ENCODE peak calls at places on chromosomes 13 and 19, in eight cellular contexts. O, I, D, C, Y, M, L and B are unnamed samples.

GRCh38 chr19:19643158-19644053 is at the start of gene GMIP:
- DNase-seq in O (no peak), I (no peak), D (no peak), C (no peak), Y (peak), M (peak), L (peak), B (no peak)

GRCh38 chr13:74288361-74288911 is 154.2 kb upstream of the KLF12 start:
- DNase-seq in O (no peak), I (no peak), D (no peak), C (no peak), Y (peak), M (no peak), L (no peak), B (no peak)

GRCh38 chr19:17681505-17682125 is 6.5 kb downstream of the UNC13A start:
- DNase-seq in O (peak), I (peak), D (no peak), C (no peak), Y (peak), M (peak), L (no peak), B (peak)

GRCh38 chr19:30631035-30631375 is 258.8 kb downstream of the ZNF536 start:
- DNase-seq in O (no peak), I (no peak), D (no peak), C (no peak), Y (no peak), M (no peak), L (no peak), B (no peak)

GRCh38 chr19:3623716-3624115 is 2.9 kb downstream of the CACTIN start:
- DNase-seq in O (no peak), I (no peak), D (no peak), C (no peak), Y (no peak), M (no peak), L (no peak), B (no peak)

GRCh38 chr13:37326319-37326718 is 220.9 kb upstream of the CSNK1A1L start:
- DNase-seq in O (no peak), I (no peak), D (no peak), C (no peak), Y (no peak), M (peak), L (no peak), B (no peak)

GRCh38 chr13:59867867-59868266 is 295.9 kb downstream of the DIAPH3 start:
- DNase-seq in O (no peak), I (no peak), D (no peak), C (no peak), Y (no peak), M (no peak), L (no peak), B (no peak)

GRCh38 chr19:33497778-33498175 is 23.8 kb downstream of the PEPD start:
- DNase-seq in O (no peak), I (no peak), D (no peak), C (no peak), Y (no peak), M (no peak), L (no peak), B (no peak)

GRCh38 chr13:41811588-41812021 is 149.3 kb downstream of the VWA8 start:
- DNase-seq in O (no peak), I (no peak), D (no peak), C (no peak), Y (no peak), M (no peak), L (no peak), B (no peak)

GRCh38 chr13:50891206-50891605 is 18.4 kb upstream of the RNASEH2B start:
- DNase-seq in O (no peak), I (no peak), D (no peak), C (no peak), Y (no peak), M (no peak), L (no peak), B (no peak)

GRCh38 chr13:27857271-27857670 is 62.5 kb upstream of the PDX1 start:
- DNase-seq in O (no peak), I (no peak), D (no peak), C (no peak), Y (no peak), M (no peak), L (no peak), B (no peak)

GRCh38 chr19:3618811-3619630 is 7.6 kb downstream of the CACTIN start:
- DNase-seq in O (no peak), I (no peak), D (no peak), C (no peak), Y (no peak), M (no peak), L (no peak), B (no peak)

GRCh38 chr13:27101847-27102246 is 69.8 kb downstream of the USP12 start:
- DNase-seq in O (no peak), I (no peak), D (no peak), C (no peak), Y (no peak), M (no peak), L (no peak), B (no peak)

GRCh38 chr19:54172764-54173699 is at the start of gene TMC4:
- DNase-seq in O (no peak), I (no peak), D (no peak), C (no peak), Y (no peak), M (peak), L (no peak), B (no peak)

GRCh38 chr19:38718747-38719543 is 25.3 kb downstream of the CAPN12 start:
- DNase-seq in O (no peak), I (no peak), D (no peak), C (no peak), Y (no peak), M (peak), L (no peak), B (peak)

GRCh38 chr13:32476021-32476731 is 48.2 kb upstream of the N4BP2L1 start:
- DNase-seq in O (no peak), I (no peak), D (no peak), C (no peak), Y (no peak), M (no peak), L (no peak), B (peak)

GRCh38 chr13:49044849-49045248 is 69.1 kb downstream of the FNDC3A start:
- DNase-seq in O (no peak), I (no peak), D (no peak), C (no peak), Y (no peak), M (no peak), L (no peak), B (no peak)

GRCh38 chr13:44732503-44733098 is 156.5 kb upstream of the TSC22D1 start:
- DNase-seq in O (no peak), I (no peak), D (no peak), C (no peak), Y (no peak), M (no peak), L (no peak), B (no peak)

GRCh38 chr13:34201050-34201913 is 383.3 kb downstream of the RFC3 start:
- DNase-seq in O (peak), I (no peak), D (no peak), C (no peak), Y (no peak), M (peak), L (no peak), B (no peak)

GRCh38 chr19:19782783-19783182 is 38.8 kb downstream of the ZNF506 start:
- DNase-seq in O (no peak), I (no peak), D (no peak), C (no peak), Y (no peak), M (no peak), L (no peak), B (no peak)

GRCh38 chr13:50485979-50486935 is 357.2 kb downstream of the DLEU7 start:
- DNase-seq in O (no peak), I (peak), D (no peak), C (no peak), Y (no peak), M (peak), L (no peak), B (no peak)

GRCh38 chr13:24115671-24116070 is 44.8 kb upstream of the SPATA13 start:
- DNase-seq in O (no peak), I (no peak), D (no peak), C (no peak), Y (no peak), M (no peak), L (no peak), B (no peak)

DNA sequence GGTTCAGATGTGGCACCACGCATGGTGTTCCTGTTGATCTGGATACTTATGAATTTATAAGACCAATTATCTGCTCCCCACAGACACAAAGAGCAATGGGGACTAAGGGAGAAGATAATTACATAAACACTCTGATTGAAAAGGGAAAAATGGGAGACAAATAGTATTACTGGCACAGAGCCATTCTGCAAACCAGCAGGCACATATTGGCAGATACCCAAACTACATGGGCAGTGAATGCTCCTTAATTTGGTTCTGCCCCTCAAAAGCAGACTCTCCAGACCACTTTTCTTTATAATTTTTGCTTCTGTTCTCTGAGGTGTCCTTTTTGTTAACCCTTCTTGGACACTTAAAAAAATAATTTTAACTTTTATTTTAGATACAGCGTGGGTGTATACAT is 1674.2 kb downstream of the PCDH9 start:
- DNase-seq in O (no peak), I (no peak), D (no peak), C (no peak), Y (no peak), M (no peak), L (no peak), B (no peak)
- H3K4me3 ChIP-seq in O (no peak), I (no peak), D (no peak), C (no peak), Y (no peak), M (no peak), L (no peak), B (no peak)

GRCh38 chr19:45952691-45953505 is 20.8 kb downstream of the NOVA2 start:
- DNase-seq in O (peak), I (peak), D (peak), C (no peak), Y (peak), M (peak), L (no peak), B (no peak)
- H3K4me3 ChIP-seq in O (peak), I (peak), D (peak), C (no peak), Y (peak), M (peak), L (no peak), B (peak)

GRCh38 chr13:99971576-99972189 is at the start of gene ZIC5:
- DNase-seq in O (no peak), I (no peak), D (no peak), C (no peak), Y (no peak), M (no peak), L (no peak), B (no peak)

GRCh38 chr13:99969368-99969933 is 2.1 kb downstream of the ZIC5 start:
- DNase-seq in O (no peak), I (no peak), D (no peak), C (no peak), Y (no peak), M (no peak), L (no peak), B (no peak)

GRCh38 chr13:99969934-99970760 is 1.4 kb downstream of the ZIC5 start:
- DNase-seq in O (no peak), I (no peak), D (no peak), C (no peak), Y (no peak), M (no peak), L (no peak), B (no peak)

GRCh38 chr13:99972190-99972731 is 694 bp upstream of the ZIC5 start:
- DNase-seq in O (no peak), I (no peak), D (no peak), C (no peak), Y (no peak), M (no peak), L (no peak), B (no peak)

GRCh38 chr13:99970761-99971575 is 599 bp downstream of the ZIC5 start:
- DNase-seq in O (no peak), I (no peak), D (no peak), C (no peak), Y (no peak), M (no peak), L (no peak), B (no peak)
- H3K4me3 ChIP-seq in O (no peak), I (no peak), D (peak), C (no peak), Y (no peak), M (no peak), L (no peak), B (no peak)

DNA sequence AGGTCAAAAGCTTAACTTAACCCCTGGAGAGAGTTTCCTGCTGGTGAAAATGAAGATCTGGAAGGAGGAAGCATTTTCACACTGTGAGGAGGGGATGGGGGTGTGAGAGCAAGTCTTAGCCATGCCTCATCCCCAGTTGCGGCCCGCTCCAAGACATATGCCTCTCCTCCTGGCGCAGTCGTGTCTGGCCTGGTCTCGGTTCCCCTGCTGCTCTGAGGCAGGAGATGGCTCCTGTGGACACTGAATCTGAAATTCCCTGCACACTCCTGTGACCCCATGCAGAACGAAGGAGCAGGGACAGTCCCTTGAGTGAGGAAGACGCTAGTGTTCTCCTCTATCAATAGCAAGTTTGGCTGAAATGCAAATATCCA is 350 bp upstream of the ZNF69 start:
- DNase-seq in O (no peak), I (no peak), D (no peak), C (no peak), Y (no peak), M (peak), L (no peak), B (no peak)
- H3K4me3 ChIP-seq in O (peak), I (no peak), D (no peak), C (no peak), Y (peak), M (peak), L (peak), B (peak)

GRCh38 chr13:109869312-109870237 is 83.2 kb upstream of the IRS2 start:
- DNase-seq in O (peak), I (peak), D (no peak), C (peak), Y (peak), M (peak), L (no peak), B (no peak)
- H3K4me3 ChIP-seq in O (peak), I (no peak), D (no peak), C (peak), Y (no peak), M (peak), L (peak), B (peak)

GRCh38 chr13:22200469-22200868 is 529.6 kb downstream of the FGF9 start:
- DNase-seq in O (no peak), I (no peak), D (no peak), C (no peak), Y (no peak), M (no peak), L (no peak), B (no peak)

GRCh38 chr13:22196777-22197176 is 525.9 kb downstream of the FGF9 start:
- DNase-seq in O (no peak), I (no peak), D (no peak), C (no peak), Y (no peak), M (no peak), L (no peak), B (no peak)

GRCh38 chr13:22198001-22198400 is 527.1 kb downstream of the FGF9 start:
- DNase-seq in O (no peak), I (no peak), D (no peak), C (no peak), Y (no peak), M (no peak), L (peak), B (no peak)

GRCh38 chr13:22201395-22201794 is 530.5 kb downstream of the FGF9 start:
- DNase-seq in O (no peak), I (no peak), D (no peak), C (no peak), Y (no peak), M (no peak), L (no peak), B (no peak)

DNA sequence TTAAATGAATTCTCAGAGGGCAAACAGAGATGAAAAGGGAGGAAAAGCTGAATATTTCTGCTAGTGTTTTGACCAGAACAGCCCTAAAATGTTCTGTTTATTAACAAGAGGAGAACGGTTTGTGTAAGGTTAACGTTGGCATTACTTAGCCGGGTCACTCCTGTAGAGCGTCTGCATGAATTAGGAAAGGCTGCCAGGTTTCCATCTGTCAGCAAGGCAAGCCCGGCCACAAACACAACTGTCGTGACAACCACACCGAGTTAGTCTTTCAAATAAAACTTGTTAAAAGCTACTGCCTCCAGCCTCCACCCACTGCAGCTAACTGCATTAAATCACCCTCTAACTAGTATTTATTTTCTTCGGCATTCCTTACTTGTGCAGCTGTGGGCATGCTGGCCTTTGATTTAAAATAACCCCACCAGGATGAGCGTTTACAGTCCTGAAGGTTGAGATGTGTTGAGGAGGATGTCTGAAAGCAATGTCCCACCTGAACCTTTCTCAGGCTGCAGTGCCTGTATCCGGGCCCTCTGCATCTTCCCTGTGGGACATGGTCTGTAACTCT is 527.9 kb downstream of the FGF9 start:
- DNase-seq in O (no peak), I (no peak), D (no peak), C (no peak), Y (no peak), M (peak), L (no peak), B (no peak)
- H3K4me3 ChIP-seq in O (no peak), I (no peak), D (no peak), C (no peak), Y (no peak), M (no peak), L (no peak), B (no peak)

GRCh38 chr19:46823049-46823448 is 27.6 kb downstream of the AP2S1 start:
- DNase-seq in O (no peak), I (no peak), D (no peak), C (no peak), Y (no peak), M (no peak), L (no peak), B (no peak)
- H3K4me3 ChIP-seq in O (no peak), I (no peak), D (no peak), C (no peak), Y (no peak), M (no peak), L (no peak), B (no peak)

DNA sequence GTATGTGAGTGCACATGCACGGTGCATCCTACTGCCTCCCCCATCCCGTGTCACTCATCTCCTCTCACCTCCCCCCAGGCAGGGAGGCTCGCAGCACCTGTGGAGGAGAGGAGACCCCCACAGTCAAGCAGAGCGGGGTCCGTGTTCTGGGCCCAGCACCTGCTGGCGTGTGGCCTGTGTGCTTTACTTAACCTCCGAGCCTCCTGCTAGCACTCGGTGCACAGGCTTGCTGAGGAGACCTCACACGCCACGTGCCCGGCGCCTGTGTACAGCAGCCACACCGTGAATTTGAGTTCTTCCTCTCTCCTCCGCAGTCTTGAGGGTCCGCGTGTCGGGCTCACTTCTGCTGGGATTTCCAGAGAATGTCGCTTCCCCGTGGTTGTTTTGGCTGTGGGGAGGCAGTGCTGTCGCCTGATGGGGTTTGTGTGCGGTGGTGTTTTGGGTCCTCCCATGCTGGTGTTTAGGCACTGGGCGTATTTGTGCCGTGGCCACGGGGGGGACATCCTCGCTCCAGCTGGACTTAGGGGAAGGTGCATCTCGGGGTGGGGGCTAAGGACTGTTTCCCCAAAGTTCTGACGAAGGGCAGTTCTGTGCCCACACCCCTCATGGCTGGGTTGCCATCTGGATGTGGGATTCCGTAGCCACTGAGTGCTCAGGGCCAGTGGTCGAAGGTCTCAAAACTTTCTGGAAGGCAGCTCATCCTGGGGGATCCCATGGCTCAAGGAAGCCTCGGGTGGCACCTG is 34.8 kb upstream of the TMEM255B start:
- DNase-seq in O (no peak), I (no peak), D (no peak), C (no peak), Y (no peak), M (no peak), L (no peak), B (no peak)
- H3K4me3 ChIP-seq in O (no peak), I (no peak), D (no peak), C (no peak), Y (peak), M (no peak), L (no peak), B (peak)

GRCh38 chr19:49954092-49954825 is 6.7 kb downstream of the SIGLEC11 start:
- DNase-seq in O (no peak), I (no peak), D (no peak), C (no peak), Y (no peak), M (peak), L (no peak), B (no peak)

GRCh38 chr19:49952906-49953305 is 8.1 kb downstream of the SIGLEC11 start:
- DNase-seq in O (no peak), I (no peak), D (no peak), C (no peak), Y (no peak), M (no peak), L (no peak), B (no peak)

GRCh38 chr19:49951806-49952474 is 9.0 kb downstream of the SIGLEC11 start:
- DNase-seq in O (no peak), I (no peak), D (no peak), C (no peak), Y (no peak), M (no peak), L (no peak), B (no peak)

GRCh38 chr19:49952475-49952829 is 8.5 kb downstream of the SIGLEC11 start:
- DNase-seq in O (no peak), I (no peak), D (no peak), C (no peak), Y (no peak), M (no peak), L (no peak), B (no peak)

GRCh38 chr19:49953376-49953775 is 7.6 kb downstream of the SIGLEC11 start:
- DNase-seq in O (no peak), I (no peak), D (no peak), C (no peak), Y (no peak), M (no peak), L (no peak), B (no peak)
- H3K4me3 ChIP-seq in O (no peak), I (no peak), D (no peak), C (no peak), Y (no peak), M (no peak), L (no peak), B (no peak)

GRCh38 chr19:1027020-1027952 is 878 bp downstream of the CNN2 start:
- DNase-seq in O (no peak), I (no peak), D (no peak), C (no peak), Y (peak), M (no peak), L (no peak), B (no peak)
- H3K4me3 ChIP-seq in O (peak), I (peak), D (peak), C (peak), Y (peak), M (peak), L (peak), B (peak)